ENCODE peak calls at places on chromosomes 1 and 21, in four cellular contexts. One of them, this sample, is unnamed.

GRCh38 chr1:214694769-214695168 is 91.8 kb downstream of the CENPF start:
- DNase-seq in H1: no peak
- DNase-seq in H9: no peak
- DNase-seq in mesendoderm: no peak
- DNase-seq in this sample: no peak

GRCh38 chr1:110370827-110371226 is 20.0 kb downstream of the SLC16A4 start:
- DNase-seq in H1: no peak
- DNase-seq in H9: no peak
- DNase-seq in mesendoderm: no peak
- DNase-seq in this sample: peak; percentile 77

GRCh38 chr1:157766792-157767191 is 10.1 kb downstream of the FCRL2 start:
- DNase-seq in H1: no peak
- DNase-seq in H9: no peak
- DNase-seq in mesendoderm: no peak
- DNase-seq in this sample: no peak

GRCh38 chr1:36096500-36097412 is 8.1 kb downstream of the ADPRS start:
- DNase-seq in H1: no peak
- DNase-seq in H9: peak; percentile 80
- DNase-seq in mesendoderm: peak; percentile 82
- DNase-seq in this sample: peak; percentile 5

GRCh38 chr1:147156643-147157042 is 15.6 kb downstream of the PRKAB2 start:
- DNase-seq in H1: no peak
- DNase-seq in H9: no peak
- DNase-seq in mesendoderm: no peak
- DNase-seq in this sample: no peak

GRCh38 chr1:28302247-28302646 is 26.6 kb upstream of the MED18 start:
- DNase-seq in H1: no peak
- DNase-seq in H9: no peak
- DNase-seq in mesendoderm: no peak
- DNase-seq in this sample: no peak

GRCh38 chr1:43512133-43512532 is 18.6 kb upstream of the PTPRF start:
- DNase-seq in H1: no peak
- DNase-seq in H9: no peak
- DNase-seq in mesendoderm: no peak
- DNase-seq in this sample: no peak

GRCh38 chr1:39615086-39615662 is 24.3 kb downstream of the HEYL start:
- DNase-seq in H1: no peak
- DNase-seq in H9: no peak
- DNase-seq in mesendoderm: peak; percentile 43
- DNase-seq in this sample: no peak

GRCh38 chr21:38349111-38349746 is 92.4 kb downstream of the KCNJ15 start:
- DNase-seq in H1: no peak
- DNase-seq in H9: no peak
- DNase-seq in mesendoderm: no peak
- DNase-seq in this sample: peak; percentile 6

GRCh38 chr1:187203257-187203656 is 374.5 kb downstream of the PLA2G4A start:
- DNase-seq in H1: no peak
- DNase-seq in H9: no peak
- DNase-seq in mesendoderm: peak; percentile 5
- DNase-seq in this sample: peak; percentile 45

GRCh38 chr1:1793481-1794244 is 15.4 kb upstream of the NADK start:
- DNase-seq in H1: no peak
- DNase-seq in H9: no peak
- DNase-seq in mesendoderm: no peak
- DNase-seq in this sample: no peak

GRCh38 chr1:100506221-100506620 is 31.7 kb upstream of the GPR88 start:
- DNase-seq in H1: no peak
- DNase-seq in H9: no peak
- DNase-seq in mesendoderm: no peak
- DNase-seq in this sample: no peak

GRCh38 chr1:218341325-218341724 is 3.8 kb upstream of the TGFB2 start:
- DNase-seq in H1: no peak
- DNase-seq in H9: no peak
- DNase-seq in mesendoderm: peak; percentile 74
- DNase-seq in this sample: no peak

GRCh38 chr1:17842686-17843085 is 87.6 kb downstream of the ACTL8 start:
- DNase-seq in H1: no peak
- DNase-seq in H9: no peak
- DNase-seq in mesendoderm: no peak
- DNase-seq in this sample: no peak

GRCh38 chr1:55331355-55331754 is 116.2 kb upstream of the USP24 start:
- DNase-seq in H1: no peak
- DNase-seq in H9: no peak
- DNase-seq in mesendoderm: no peak
- DNase-seq in this sample: no peak

GRCh38 chr1:230982698-230983097 is 3.8 kb downstream of the ARV1 start:
- DNase-seq in H1: no peak
- DNase-seq in H9: no peak
- DNase-seq in mesendoderm: no peak
- DNase-seq in this sample: peak; percentile 94

GRCh38 chr1:178536844-178537371 is 24.0 kb downstream of the TEX35 start:
- DNase-seq in H1: no peak
- DNase-seq in H9: no peak
- DNase-seq in mesendoderm: peak; percentile 65
- DNase-seq in this sample: peak; percentile 99

GRCh38 chr1:153533689-153534201 is 2.0 kb downstream of the S100A6 start:
- DNase-seq in H1: no peak
- DNase-seq in H9: no peak
- DNase-seq in mesendoderm: no peak
- DNase-seq in this sample: peak; percentile 93

GRCh38 chr21:17461582-17461981 is 51.3 kb upstream of the CXADR start:
- DNase-seq in H1: no peak
- DNase-seq in H9: no peak
- DNase-seq in mesendoderm: no peak
- DNase-seq in this sample: peak; percentile 43

GRCh38 chr1:115811140-115811828 is 29.6 kb downstream of the NHLH2 start:
- DNase-seq in H1: no peak
- DNase-seq in H9: no peak
- DNase-seq in mesendoderm: peak; percentile 83
- DNase-seq in this sample: no peak

GRCh38 chr1:179142889-179143299 is 61.0 kb downstream of the TOR3A start:
- DNase-seq in H1: no peak
- DNase-seq in H9: no peak
- DNase-seq in mesendoderm: peak; percentile 67
- DNase-seq in this sample: peak; percentile 99

GRCh38 chr1:11456970-11457369 is 22.0 kb upstream of the DISP3 start:
- DNase-seq in H1: no peak
- DNase-seq in H9: no peak
- DNase-seq in mesendoderm: no peak
- DNase-seq in this sample: no peak

GRCh38 chr1:204746838-204747442 is 61.4 kb upstream of the LRRN2 start:
- DNase-seq in H1: peak; percentile 43
- DNase-seq in H9: peak; percentile 65
- DNase-seq in mesendoderm: peak; percentile 81
- DNase-seq in this sample: peak; percentile 41

GRCh38 chr1:241772932-241773500 is 75.0 kb upstream of the EXO1 start:
- DNase-seq in H1: no peak
- DNase-seq in H9: no peak
- DNase-seq in mesendoderm: no peak
- DNase-seq in this sample: no peak

GRCh38 chr1:28160677-28161328 is 15.7 kb downstream of the PTAFR start:
- DNase-seq in H1: no peak
- DNase-seq in H9: no peak
- DNase-seq in mesendoderm: no peak
- DNase-seq in this sample: peak; percentile 90

GRCh38 chr21:44926364-44927101 is 5.8 kb upstream of the ITGB2 start:
- DNase-seq in H1: no peak
- DNase-seq in H9: no peak
- DNase-seq in mesendoderm: no peak
- DNase-seq in this sample: peak; percentile 29

GRCh38 chr1:6483010-6483760 is 8.3 kb downstream of the PLEKHG5 start:
- DNase-seq in H1: no peak
- DNase-seq in H9: no peak
- DNase-seq in mesendoderm: no peak
- DNase-seq in this sample: no peak

GRCh38 chr1:221458430-221459156 is 283.3 kb downstream of the DUSP10 start:
- DNase-seq in H1: no peak
- DNase-seq in H9: no peak
- DNase-seq in mesendoderm: no peak
- DNase-seq in this sample: peak; percentile 81

DNA sequence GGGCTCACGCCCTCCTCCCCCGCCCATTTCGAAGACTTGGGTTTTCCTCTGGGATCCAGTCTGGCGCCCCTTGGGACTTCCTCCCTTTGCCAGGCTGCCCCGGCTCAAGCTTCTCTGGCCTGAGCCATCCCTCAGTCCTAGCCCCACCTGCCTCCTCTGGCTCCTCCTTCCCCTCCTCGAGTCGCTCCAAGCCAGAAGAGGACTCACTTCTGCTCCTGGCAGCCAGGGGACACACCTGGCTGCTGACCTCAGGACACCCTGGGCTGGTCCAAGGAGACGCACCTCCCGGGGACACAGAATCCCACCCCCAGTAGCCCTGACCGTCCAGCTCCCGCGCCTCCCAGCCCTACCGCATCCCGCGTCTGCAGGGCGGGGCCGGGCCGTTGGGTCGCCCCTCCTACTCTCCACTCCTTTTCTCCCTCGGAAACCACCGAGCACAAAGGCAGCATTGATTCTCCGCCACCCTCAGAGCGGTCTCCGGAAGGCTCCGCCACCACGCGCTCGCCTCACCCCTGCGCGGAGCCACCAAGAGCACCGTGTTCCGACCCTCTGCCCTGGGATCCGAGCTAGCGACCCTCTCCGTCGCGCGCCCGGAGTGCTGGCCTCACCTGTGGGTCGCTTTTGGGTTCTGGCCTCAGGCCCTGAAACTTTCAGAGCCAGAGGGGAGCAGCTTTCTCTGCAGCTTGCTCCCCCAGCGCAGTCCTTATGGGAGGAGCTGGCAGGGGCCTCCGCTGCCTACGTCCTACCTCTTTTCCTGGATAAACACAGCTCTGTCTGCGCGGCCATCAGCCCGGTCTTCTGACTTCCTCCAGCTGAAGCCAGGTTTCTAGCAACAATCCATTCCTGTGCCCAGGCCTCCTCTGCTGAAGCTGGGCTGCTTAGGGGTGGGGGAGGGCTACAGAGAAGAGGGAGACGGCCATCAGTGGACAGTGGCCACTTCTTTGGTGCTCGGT is at the start of gene C2CD4D:
- DNase-seq in H1: peak; percentile 65
- DNase-seq in H9: peak; percentile 92
- DNase-seq in mesendoderm: peak; percentile 91
- DNase-seq in this sample: no peak
- H4K5ac ChIP-seq in H1: peak within 1 kb of the TSS; percentile 81
- H4K5ac ChIP-seq in H9: no peak within 1 kb of the TSS
- H4K5ac ChIP-seq in mesendoderm: peak within 1 kb of the TSS; percentile 5
- H4K5ac ChIP-seq in this sample: no peak within 1 kb of the TSS

DNA sequence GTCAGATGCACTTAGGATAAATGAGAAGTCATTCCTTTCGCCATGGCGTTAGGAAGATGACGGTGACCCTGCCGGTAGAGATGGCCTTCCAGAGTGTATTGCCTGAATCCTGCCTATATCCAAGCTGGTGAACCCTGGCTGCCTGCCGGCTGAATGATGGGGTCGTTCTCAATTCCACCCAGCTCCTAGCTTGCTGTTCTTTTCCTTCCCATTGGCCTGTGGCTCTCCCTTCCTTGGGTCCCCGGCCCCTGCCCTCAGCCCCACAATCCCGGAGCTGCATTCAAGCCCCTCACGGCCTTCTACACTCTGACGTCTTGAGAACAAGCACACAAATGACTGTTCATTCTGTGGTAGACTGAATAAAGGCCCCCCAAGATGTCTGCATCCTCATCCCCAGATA is 28.2 kb upstream of the ZBTB21 start:
- DNase-seq in H1: no peak
- DNase-seq in H9: no peak
- DNase-seq in mesendoderm: no peak
- DNase-seq in this sample: no peak
- H4K5ac ChIP-seq in H1: no peak overlapping the region
- H4K5ac ChIP-seq in H9: no peak overlapping the region
- H4K5ac ChIP-seq in mesendoderm: no peak overlapping the region
- H4K5ac ChIP-seq in this sample: peak overlapping the region; percentile 53

DNA sequence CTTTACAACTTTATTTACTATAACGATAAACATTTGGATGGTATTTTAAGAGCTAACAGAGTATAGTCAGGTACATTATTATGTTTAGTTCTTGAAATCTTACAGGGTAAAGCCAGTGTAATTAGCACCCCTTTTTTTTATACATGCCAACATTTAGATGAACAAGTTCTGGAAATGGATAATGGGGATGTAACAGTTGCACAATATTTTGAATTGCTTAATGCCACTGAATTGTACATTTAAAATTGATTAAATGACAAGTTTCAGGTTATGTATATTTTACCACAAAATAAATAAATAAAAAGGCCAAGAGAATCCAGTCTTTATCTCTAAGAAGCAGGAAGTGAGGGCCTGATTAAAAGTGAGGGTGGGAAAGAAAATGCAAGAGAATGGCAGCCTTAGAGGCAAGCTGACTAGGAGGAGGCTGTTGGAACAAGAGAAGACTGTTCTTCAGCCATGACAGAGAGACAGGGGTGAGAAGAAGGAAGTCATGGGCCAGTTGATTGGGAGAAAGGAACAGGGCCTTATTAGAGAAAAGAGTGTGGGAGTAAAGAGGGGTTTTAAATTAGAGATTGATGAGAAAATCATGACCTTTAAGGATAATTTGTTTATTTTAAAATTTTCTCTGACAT is 49.9 kb upstream of the TNFSF18 start:
- DNase-seq in H1: no peak
- DNase-seq in H9: no peak
- DNase-seq in mesendoderm: no peak
- DNase-seq in this sample: no peak
- H4K5ac ChIP-seq in H1: no peak overlapping the region
- H4K5ac ChIP-seq in H9: no peak overlapping the region
- H4K5ac ChIP-seq in mesendoderm: no peak overlapping the region
- H4K5ac ChIP-seq in this sample: peak overlapping the region; percentile 44

GRCh38 chr1:83581747-83582146 is 417.2 kb downstream of the TTLL7 start:
- DNase-seq in H1: no peak
- DNase-seq in H9: no peak
- DNase-seq in mesendoderm: no peak
- DNase-seq in this sample: no peak
- H4K5ac ChIP-seq in H1: no peak overlapping the region
- H4K5ac ChIP-seq in H9: no peak overlapping the region
- H4K5ac ChIP-seq in mesendoderm: no peak overlapping the region
- H4K5ac ChIP-seq in this sample: no peak overlapping the region

DNA sequence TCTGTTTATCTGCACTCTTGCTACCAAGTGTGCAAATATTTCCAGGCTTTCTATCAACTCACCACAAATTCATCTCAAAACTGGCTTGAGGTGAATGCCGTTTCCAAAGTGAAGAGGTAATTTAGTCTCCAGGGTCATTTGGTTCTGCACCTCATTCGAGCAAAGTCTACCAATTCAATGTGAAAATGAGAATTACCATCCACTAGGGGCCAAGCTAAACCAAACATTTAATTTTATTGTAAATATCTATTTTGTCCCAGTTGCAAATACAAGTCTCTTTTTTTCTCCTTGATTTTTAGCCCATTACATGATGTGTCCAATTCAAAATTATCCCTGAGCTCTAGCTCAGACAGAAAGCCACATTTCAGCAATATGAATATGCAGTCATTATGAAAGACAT is 152.3 kb upstream of the PTBP2 start:
- DNase-seq in H1: no peak
- DNase-seq in H9: no peak
- DNase-seq in mesendoderm: no peak
- DNase-seq in this sample: no peak
- H4K5ac ChIP-seq in H1: no peak overlapping the region
- H4K5ac ChIP-seq in H9: no peak overlapping the region
- H4K5ac ChIP-seq in mesendoderm: no peak overlapping the region
- H4K5ac ChIP-seq in this sample: no peak overlapping the region

This sample was measured in IMR-90.